ENCODE peak calls at places on chromosomes 7 and 10, in six cellular contexts. W is ascending aorta, X is HCT116, E is nucleus accumbens, M is astrocyte of the spinal cord, T is hepatic stellate cell. D is an unnamed sample.
A peak's percentile ranks its signal among the peaks of the same experiment; 100 is the strongest.

GRCh38 chr10:119657725-119658124 is 6.5 kb downstream of the BAG3 start:
- DNase-seq in X (no peak), M (no peak), E (peak; percentile 34), W (no peak), T (no peak), D (no peak)

GRCh38 chr10:5434017-5434753 is 21.8 kb downstream of the NET1 start:
- DNase-seq in M (peak; percentile 73), E (no peak), X (peak; percentile 37), T (peak; percentile 41), W (no peak), D (no peak)

GRCh38 chr10:12448729-12449391 is 99.5 kb downstream of the CAMK1D start:
- DNase-seq in W (no peak), M (peak; percentile 94), T (peak; percentile 41), E (no peak), X (peak; percentile 74), D (no peak)

GRCh38 chr10:44938938-44939337 is 20.7 kb upstream of the RASSF4 start:
- DNase-seq in W (no peak), M (no peak), X (no peak), E (no peak), T (no peak), D (no peak)

GRCh38 chr7:75951506-75951905 is 36.6 kb downstream of the POR start:
- DNase-seq in E (no peak), M (no peak), W (no peak), X (no peak), T (no peak), D (no peak)

GRCh38 chr7:6640246-6640721 is 3.2 kb downstream of the ZNF316 start:
- DNase-seq in W (no peak), E (no peak), M (peak; percentile 17), T (no peak), X (no peak), D (no peak)

GRCh38 chr10:78529262-78529661 is 495.6 kb downstream of the RPS24 start:
- DNase-seq in X (no peak), E (no peak), M (no peak), T (no peak), W (no peak), D (no peak)

GRCh38 chr7:50974240-50974639 is 191.5 kb upstream of the GRB10 start:
- DNase-seq in T (no peak), W (no peak), X (no peak), M (no peak), E (no peak), D (no peak)

GRCh38 chr7:39651262-39651661 is 27.9 kb downstream of the RALA start:
- DNase-seq in T (peak; percentile 27), W (no peak), E (no peak), M (peak; percentile 27), X (no peak), D (no peak)

GRCh38 chr7:123669485-123669884 is 13.8 kb downstream of the LMOD2 start:
- DNase-seq in T (no peak), E (no peak), W (no peak), X (no peak), M (no peak), D (no peak)

GRCh38 chr10:97821308-97822038 is 28.2 kb upstream of the GOLGA7B start:
- DNase-seq in E (no peak), X (no peak), W (no peak), M (no peak), T (no peak), D (no peak)

GRCh38 chr7:105448181-105448580 is 59.5 kb upstream of the SRPK2 start:
- DNase-seq in W (no peak), M (no peak), X (no peak), E (no peak), T (no peak), D (no peak)

GRCh38 chr10:90775351-90776028 is 82.3 kb downstream of the HTR7 start:
- DNase-seq in E (no peak), X (no peak), W (no peak), T (no peak), M (peak; percentile 64), D (no peak)